ENCODE peak calls at places on chromosomes 6 and 20, in nine cellular contexts. Z, X, G, R, I, W, U, K and Y are unnamed samples.

GRCh38 chr20:34475979-34476736 is 40.1 kb upstream of the DYNLRB1 start:
- DNase-seq in Z (peak), X (no peak), G (peak), R (peak), I (peak), W (no peak), U (no peak), K (no peak), Y (no peak)

GRCh38 chr6:30614044-30614842 is 2.8 kb downstream of the PPP1R10 start:
- DNase-seq in Z (peak), X (no peak), G (peak), R (no peak), I (no peak), W (no peak), U (no peak), K (no peak), Y (no peak)

GRCh38 chr20:46040902-46041535 is 12.0 kb downstream of the SLC12A5 start:
- DNase-seq in Z (peak), X (no peak), G (peak), R (peak), I (no peak), W (no peak), U (no peak), K (peak), Y (no peak)

GRCh38 chr20:46995561-46996142 is 101.0 kb downstream of the EYA2 start:
- DNase-seq in Z (no peak), X (no peak), G (no peak), R (no peak), I (no peak), W (no peak), U (no peak), K (no peak), Y (peak)

GRCh38 chr6:46888578-46888977 is 33.2 kb downstream of the ADGRF5 start:
- DNase-seq in Z (no peak), X (no peak), G (no peak), R (peak), I (no peak), W (no peak), U (no peak), K (no peak), Y (no peak)

GRCh38 chr6:147738516-147739187 is 230.2 kb downstream of the SAMD5 start:
- DNase-seq in Z (no peak), X (peak), G (peak), R (peak), I (peak), W (no peak), U (no peak), K (no peak), Y (no peak)

GRCh38 chr6:149925974-149926777 is 3.3 kb upstream of the RAET1G start:
- DNase-seq in Z (peak), X (peak), G (peak), R (peak), I (peak), W (peak), U (peak), K (peak), Y (peak)

GRCh38 chr6:16486661-16487060 is 248.3 kb downstream of the GMPR start:
- DNase-seq in Z (peak), X (no peak), G (no peak), R (no peak), I (no peak), W (no peak), U (no peak), K (no peak), Y (no peak)

GRCh38 chr20:40797425-40797824 is 108.4 kb upstream of the MAFB start:
- DNase-seq in Z (no peak), X (peak), G (peak), R (peak), I (no peak), W (no peak), U (no peak), K (no peak), Y (no peak)

GRCh38 chr20:51417745-51418529 is 124.6 kb downstream of the NFATC2 start:
- DNase-seq in Z (no peak), X (no peak), G (no peak), R (no peak), I (no peak), W (no peak), U (no peak), K (no peak), Y (no peak)

GRCh38 chr6:24991748-24992467 is 56.1 kb upstream of the RIPOR2 start:
- DNase-seq in Z (peak), X (peak), G (peak), R (peak), I (peak), W (peak), U (peak), K (peak), Y (no peak)

GRCh38 chr6:89430563-89430962 is 2.4 kb upstream of the ANKRD6 start:
- DNase-seq in Z (no peak), X (no peak), G (peak), R (no peak), I (no peak), W (peak), U (no peak), K (no peak), Y (no peak)

GRCh38 chr6:116247285-116247684 is 6.6 kb downstream of the TSPYL4 start:
- DNase-seq in Z (no peak), X (no peak), G (no peak), R (no peak), I (no peak), W (no peak), U (no peak), K (no peak), Y (no peak)

GRCh38 chr20:3251806-3252205 is 12.8 kb upstream of the SLC4A11 start:
- DNase-seq in Z (no peak), X (peak), G (peak), R (no peak), I (no peak), W (no peak), U (no peak), K (no peak), Y (no peak)

GRCh38 chr6:46781478-46782378 is 11.5 kb upstream of the MEP1A start:
- DNase-seq in Z (no peak), X (peak), G (peak), R (peak), I (peak), W (peak), U (peak), K (no peak), Y (no peak)

GRCh38 chr20:44990957-44991356 is 24.6 kb downstream of the STK4 start:
- DNase-seq in Z (no peak), X (no peak), G (peak), R (no peak), I (no peak), W (no peak), U (no peak), K (no peak), Y (no peak)

GRCh38 chr20:46229478-46229877 is 78.8 kb downstream of the CDH22 start:
- DNase-seq in Z (no peak), X (no peak), G (no peak), R (no peak), I (no peak), W (no peak), U (no peak), K (no peak), Y (no peak)

GRCh38 chr6:52595000-52595795 is 18.3 kb upstream of the TRAM2 start:
- DNase-seq in Z (no peak), X (peak), G (peak), R (peak), I (peak), W (no peak), U (no peak), K (no peak), Y (peak)

GRCh38 chr6:137432054-137432545 is 62.1 kb downstream of the OLIG3 start:
- DNase-seq in Z (no peak), X (no peak), G (no peak), R (no peak), I (no peak), W (no peak), U (no peak), K (no peak), Y (no peak)

GRCh38 chr6:122365775-122366403 is 33.6 kb upstream of the HSF2 start:
- DNase-seq in Z (no peak), X (peak), G (no peak), R (no peak), I (no peak), W (no peak), U (no peak), K (no peak), Y (no peak)

GRCh38 chr20:13353261-13353945 is 132.3 kb downstream of the ISM1 start:
- DNase-seq in Z (no peak), X (no peak), G (no peak), R (peak), I (no peak), W (no peak), U (no peak), K (no peak), Y (no peak)

GRCh38 chr20:1121439-1121838 is 3.0 kb downstream of the PSMF1 start:
- DNase-seq in Z (no peak), X (no peak), G (peak), R (no peak), I (no peak), W (no peak), U (no peak), K (no peak), Y (no peak)

GRCh38 chr20:63017076-63017825 is 10.5 kb upstream of the BHLHE23 start:
- DNase-seq in Z (no peak), X (no peak), G (no peak), R (no peak), I (no peak), W (no peak), U (no peak), K (no peak), Y (no peak)

GRCh38 chr20:16472045-16472872 is 101.0 kb downstream of the KIF16B start:
- DNase-seq in Z (no peak), X (peak), G (peak), R (peak), I (no peak), W (no peak), U (no peak), K (no peak), Y (no peak)

GRCh38 chr6:161598896-161599295 is 325.0 kb upstream of the AGPAT4 start:
- DNase-seq in Z (no peak), X (no peak), G (no peak), R (no peak), I (no peak), W (no peak), U (no peak), K (no peak), Y (no peak)

GRCh38 chr6:90764001-90764400 is 177.1 kb upstream of the MAP3K7 start:
- DNase-seq in Z (no peak), X (peak), G (no peak), R (no peak), I (no peak), W (no peak), U (no peak), K (no peak), Y (peak)

GRCh38 chr6:134117409-134117808 is 65.0 kb upstream of the SLC2A12 start:
- DNase-seq in Z (no peak), X (peak), G (peak), R (no peak), I (no peak), W (peak), U (peak), K (no peak), Y (no peak)

GRCh38 chr20:4722571-4722970 is 862 bp downstream of the PRND start:
- DNase-seq in Z (no peak), X (no peak), G (no peak), R (no peak), I (no peak), W (no peak), U (no peak), K (no peak), Y (no peak)